ENCODE peak calls at places on chromosomes 12 and 14, in five cellular contexts. G is cardiac fibroblast, P is uterus, W is NB4, O is cardiac muscle cell. F is an unnamed sample.

GRCh38 chr12:108811411-108812185 is 45.8 kb downstream of the SSH1 start:
- DNase-seq in W (no peak), G (no peak), O (no peak), P (no peak), F (no peak)

GRCh38 chr14:81927069-81927468 is 393.4 kb upstream of the SEL1L start:
- DNase-seq in O (peak), G (no peak), W (peak), P (no peak), F (no peak)

GRCh38 chr14:105059035-105059916 is 6.0 kb downstream of the GPR132 start:
- DNase-seq in P (no peak), G (no peak), O (no peak), W (peak), F (no peak)

GRCh38 chr12:114165921-114166320 is 199.8 kb upstream of the RBM19 start:
- DNase-seq in O (peak), G (no peak), W (peak), P (no peak), F (no peak)

GRCh38 chr12:57629897-57630471 is 3.0 kb downstream of the B4GALNT1 start:
- DNase-seq in P (no peak), G (no peak), W (no peak), O (no peak), F (no peak)

GRCh38 chr14:30786701-30787100 is 87.7 kb upstream of the COCH start:
- DNase-seq in W (no peak), G (no peak), O (no peak), P (no peak), F (no peak)

GRCh38 chr12:44000309-44000952 is 164.6 kb downstream of the TMEM117 start:
- DNase-seq in P (no peak), W (peak), O (peak), G (peak), F (peak)

GRCh38 chr12:53258541-53259539 is 9.3 kb upstream of the ESPL1 start:
- DNase-seq in W (no peak), G (no peak), O (no peak), P (no peak), F (no peak)

DNA sequence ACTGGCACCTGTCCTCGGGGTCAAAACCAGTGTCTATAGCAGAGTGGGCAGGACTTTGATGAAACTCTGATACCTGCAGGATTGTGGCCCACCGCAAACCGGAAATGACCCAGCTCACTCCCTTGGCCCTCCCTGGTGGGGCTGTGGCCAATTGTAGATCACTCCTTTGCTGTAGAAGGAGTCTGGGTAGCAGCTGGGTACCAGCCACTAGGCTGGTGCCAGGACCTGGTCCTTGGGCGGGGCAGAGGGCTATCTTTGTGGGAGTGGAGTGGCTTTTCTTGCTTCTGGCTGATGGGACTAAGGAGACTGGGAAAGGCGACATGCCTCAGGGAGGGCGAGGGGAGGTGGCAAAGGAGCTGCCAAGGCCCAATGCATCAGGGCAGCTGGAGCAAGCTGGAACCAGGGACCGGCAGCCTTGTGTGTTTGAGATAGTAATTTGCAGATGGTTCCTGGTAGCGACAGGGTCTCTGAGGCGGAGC is 435 bp upstream of the TMEM63C start:
- DNase-seq in G (no peak), O (no peak), W (no peak), P (no peak), F (no peak)
- H3K4me3 ChIP-seq in G (no peak), O (peak), W (no peak), P (no peak), F (no peak)

DNA sequence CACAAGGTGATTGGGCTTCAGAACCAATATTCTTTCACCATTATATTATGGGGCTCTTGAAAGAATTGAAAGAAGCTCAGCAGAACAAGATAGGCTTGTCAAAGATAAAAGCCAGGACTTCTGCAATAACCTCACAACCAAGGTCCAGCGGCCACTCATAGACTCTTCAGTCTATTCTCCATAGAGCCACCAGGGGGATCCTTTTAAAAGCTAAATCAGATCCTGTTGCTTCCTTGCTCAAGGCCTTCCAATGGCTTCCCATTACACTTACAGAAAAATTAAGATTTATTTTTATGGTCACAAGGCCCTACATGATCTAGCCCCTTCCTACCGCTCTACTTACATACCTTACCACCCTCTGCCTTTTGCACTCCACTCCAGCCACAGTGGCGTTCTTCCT is 169.6 kb downstream of the C12orf42 start:
- DNase-seq in W (peak), G (no peak), P (no peak), O (no peak), F (no peak)
- TF ChIP-seq CTCF in W (peak), G (no peak), P (no peak), O (no peak), F (no peak)

GRCh38 chr12:95385246-95385645 is 88.7 kb upstream of the METAP2 start:
- DNase-seq in W (no peak), G (peak), P (peak), O (peak), F (peak)
- H3K4me3 ChIP-seq in W (no peak), G (peak), P (peak), O (no peak), F (peak)

DNA sequence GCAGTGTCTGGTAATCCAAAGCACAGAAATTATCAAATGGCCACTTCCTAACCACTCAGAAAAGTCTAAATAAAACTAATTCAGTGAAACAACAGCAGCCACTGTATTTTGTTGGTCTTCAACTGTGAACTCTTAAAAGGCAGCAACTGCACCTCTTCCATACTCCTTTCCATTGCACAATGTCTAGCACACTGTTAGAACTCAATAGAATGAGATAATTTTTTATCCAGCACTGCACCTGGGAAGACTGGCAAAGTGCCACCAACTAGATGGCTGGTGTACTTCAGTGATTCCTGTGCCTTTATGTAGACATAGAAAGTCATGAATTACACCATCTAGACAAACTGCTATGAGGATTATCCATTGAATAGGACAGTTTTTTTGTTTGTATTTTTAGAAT is 26.2 kb downstream of the LGR5 start:
- DNase-seq in P (no peak), O (no peak), W (no peak), G (no peak), F (no peak)
- TF ChIP-seq CTCF in P (no peak), O (no peak), W (no peak), G (no peak), F (no peak)

GRCh38 chr14:36512585-36513003 is 7.4 kb downstream of the NKX2-1 start:
- DNase-seq in W (no peak), P (no peak), O (no peak), G (no peak), F (no peak)

GRCh38 chr14:36510874-36511273 is 9.2 kb downstream of the NKX2-1 start:
- DNase-seq in P (no peak), O (no peak), W (no peak), G (no peak), F (no peak)

GRCh38 chr14:36513012-36513420 is 7.0 kb downstream of the NKX2-1 start:
- DNase-seq in W (no peak), O (no peak), P (no peak), G (no peak), F (no peak)

GRCh38 chr14:36513451-36514277 is 6.4 kb downstream of the NKX2-1 start:
- DNase-seq in W (no peak), P (no peak), G (no peak), O (no peak), F (no peak)

DNA sequence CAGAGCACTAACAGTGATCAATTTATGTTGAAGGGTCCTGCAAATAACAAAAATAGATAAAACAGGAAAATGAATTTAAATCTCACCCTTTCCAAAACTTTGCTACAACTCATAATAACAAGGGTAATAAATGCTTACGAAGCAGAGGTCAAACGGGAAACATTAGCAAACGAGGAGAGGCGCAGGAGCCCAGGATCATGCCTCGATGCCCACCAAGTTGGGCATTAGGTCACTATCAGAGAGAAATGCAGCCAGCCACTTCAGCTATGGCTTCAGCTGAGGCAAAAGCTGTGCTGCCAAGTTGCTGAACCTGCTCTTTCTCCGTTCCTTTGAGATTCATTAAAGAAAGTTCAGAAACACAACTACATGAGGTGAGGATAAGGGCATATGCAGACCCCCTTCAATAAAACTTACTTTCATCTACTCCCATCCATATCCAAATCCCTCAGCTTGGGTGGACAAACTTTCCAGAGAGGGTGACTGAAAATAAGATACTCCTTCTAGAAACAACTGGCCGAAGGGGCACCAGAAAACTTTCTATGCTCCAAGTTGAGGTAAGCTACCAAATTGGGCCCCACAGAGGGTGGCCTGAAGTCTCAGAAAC is 7.9 kb downstream of the NKX2-1 start:
- DNase-seq in O (no peak), P (no peak), G (no peak), W (no peak), F (no peak)
- H3K4me3 ChIP-seq in O (no peak), P (no peak), G (no peak), W (no peak), F (no peak)

DNA sequence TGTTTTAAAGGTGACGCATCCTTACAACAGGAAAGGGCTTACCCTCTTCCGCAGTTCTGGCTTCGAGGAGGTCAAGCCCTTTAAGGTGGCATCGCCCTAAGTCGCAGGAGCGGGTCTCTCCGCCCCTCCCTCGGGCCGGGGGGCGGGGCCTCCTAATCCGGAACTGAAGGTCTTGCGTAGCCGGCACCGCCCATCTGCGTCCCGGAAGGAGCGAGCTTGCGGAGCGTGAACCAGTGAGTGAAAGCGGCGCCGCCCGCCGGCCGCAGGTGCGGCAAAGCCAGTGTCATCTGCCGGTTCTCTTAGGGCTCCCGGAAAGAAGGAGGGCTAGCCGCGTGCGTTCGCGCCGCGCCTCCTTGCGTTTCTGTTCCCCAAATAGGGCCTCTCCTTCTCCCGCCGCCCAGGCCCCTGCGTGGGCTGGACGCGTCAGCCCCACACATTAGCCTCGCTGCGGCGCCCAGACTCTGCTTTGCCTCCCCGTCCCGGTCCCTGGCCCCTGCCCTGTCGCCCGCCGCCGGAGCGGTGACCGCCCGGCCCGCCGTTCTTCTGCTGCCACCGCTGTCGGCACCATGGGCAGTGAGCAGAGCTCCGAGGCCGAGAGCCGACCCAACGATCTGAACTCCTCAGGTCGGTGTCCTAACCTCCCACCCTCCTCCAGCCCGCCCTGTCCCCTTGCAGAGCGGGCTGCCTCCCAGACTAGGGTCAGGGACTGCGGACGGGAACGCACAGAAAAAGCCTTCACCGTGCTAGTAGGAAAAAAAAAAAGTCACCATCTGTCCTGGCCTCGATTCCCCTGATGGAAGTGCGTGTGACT is at the start of gene BORCS5:
- DNase-seq in O (peak), P (peak), G (peak), W (peak), F (peak)
- TF ChIP-seq CTCF in O (peak), P (peak), G (peak), W (no peak), F (no peak)

GRCh38 chr12:81517296-81517695 is 241.9 kb downstream of the PPFIA2 start:
- DNase-seq in P (no peak), G (no peak), W (no peak), O (no peak), F (no peak)

GRCh38 chr12:81518638-81519037 is 240.5 kb downstream of the PPFIA2 start:
- DNase-seq in O (no peak), P (no peak), G (no peak), W (no peak), F (no peak)

DNA sequence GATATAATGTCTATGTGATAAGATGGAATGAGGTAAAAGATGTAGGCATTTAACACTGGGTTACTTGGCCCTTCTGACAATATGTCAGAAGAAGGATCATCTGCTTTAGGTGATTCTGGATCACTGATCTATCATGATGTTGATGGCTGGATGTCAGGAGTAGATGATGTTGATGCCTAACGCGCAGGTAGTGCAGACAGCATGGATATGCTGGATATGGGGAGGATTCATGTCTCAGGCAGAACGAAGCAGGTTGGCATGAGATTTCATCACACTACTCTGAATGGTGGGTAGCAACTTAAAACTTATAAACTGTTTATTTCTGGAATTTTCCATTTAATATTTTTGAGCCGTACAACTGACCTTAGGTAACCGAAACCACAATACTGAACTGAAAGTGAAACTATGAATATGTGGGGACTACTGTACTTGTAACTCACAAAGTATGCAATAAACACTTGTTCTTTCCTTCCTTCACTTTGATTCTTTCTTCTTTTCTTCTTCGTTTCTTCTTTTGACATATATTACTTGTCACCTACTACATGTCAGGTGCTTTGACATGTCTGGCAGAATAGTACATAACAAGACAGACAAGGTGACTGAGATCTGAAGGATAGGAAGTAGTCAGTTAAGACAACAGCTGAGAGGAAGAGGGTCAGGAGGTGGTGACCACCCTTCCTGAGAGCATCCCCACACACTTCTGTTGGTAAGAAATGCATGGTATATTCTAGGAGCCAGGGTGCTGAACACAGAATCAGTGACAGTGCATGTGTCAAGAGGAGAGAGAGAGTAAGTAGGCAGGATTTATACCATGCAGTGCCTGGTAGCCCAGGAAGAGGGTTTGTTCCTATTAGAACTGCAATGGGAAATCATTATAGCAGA is 238.8 kb downstream of the PPFIA2 start:
- DNase-seq in O (no peak), G (peak), W (peak), P (no peak), F (no peak)
- H3K4me3 ChIP-seq in O (no peak), G (no peak), W (peak), P (no peak), F (no peak)

GRCh38 chr14:77098470-77099353 is 654 bp downstream of the CIPC start:
- DNase-seq in P (peak), W (peak), O (no peak), G (no peak), F (no peak)
- TF ChIP-seq CTCF in P (no peak), W (no peak), O (no peak), G (no peak), F (no peak)

F was measured in AG09309.